ENCODE peak calls at places on chromosome 17, in five cellular contexts. M, B, Z, Y and G are unnamed samples.

GRCh38 chr17:38454528-38454927 is 26.3 kb downstream of the ARHGAP23 start:
- DNase-seq in M (peak), B (no peak), Z (peak), Y (no peak), G (peak)

GRCh38 chr17:4501295-4501949 is 2.7 kb downstream of the SPNS2 start:
- DNase-seq in M (no peak), B (no peak), Z (no peak), Y (no peak), G (no peak)

GRCh38 chr17:17347956-17348871 is 45.0 kb downstream of the NT5M start:
- DNase-seq in M (no peak), B (no peak), Z (no peak), Y (no peak), G (no peak)

GRCh38 chr17:27257031-27257357 is 36.9 kb upstream of the WSB1 start:
- DNase-seq in M (no peak), B (no peak), Z (no peak), Y (no peak), G (no peak)

GRCh38 chr17:14336418-14336817 is 35.5 kb downstream of the HS3ST3B1 start:
- DNase-seq in M (no peak), B (no peak), Z (no peak), Y (no peak), G (no peak)

GRCh38 chr17:82283208-82283749 is 9.8 kb upstream of the CSNK1D start:
- DNase-seq in M (peak), B (no peak), Z (peak), Y (no peak), G (no peak)

GRCh38 chr17:48970865-48971687 is 2.7 kb upstream of the GIP start:
- DNase-seq in M (no peak), B (peak), Z (no peak), Y (no peak), G (no peak)

GRCh38 chr17:73683788-73684582 is 39.7 kb upstream of the SDK2 start:
- DNase-seq in M (no peak), B (no peak), Z (no peak), Y (no peak), G (no peak)

GRCh38 chr17:74757931-74758845 is 9.8 kb downstream of the NHERF1 start:
- DNase-seq in M (peak), B (no peak), Z (no peak), Y (no peak), G (peak)

GRCh38 chr17:64131606-64132270 is 1.8 kb upstream of the ERN1 start:
- DNase-seq in M (no peak), B (no peak), Z (no peak), Y (no peak), G (no peak)

GRCh38 chr17:39648876-39649430 is 12.0 kb downstream of the STARD3 start:
- DNase-seq in M (peak), B (no peak), Z (peak), Y (no peak), G (no peak)

GRCh38 chr17:74699236-74699635 is 13.5 kb downstream of the CD300LF start:
- DNase-seq in M (no peak), B (no peak), Z (no peak), Y (no peak), G (no peak)

GRCh38 chr17:18033442-18034099 is 5.4 kb downstream of the ATPAF2 start:
- DNase-seq in M (peak), B (peak), Z (peak), Y (no peak), G (no peak)

GRCh38 chr17:40903129-40903847 is 18.2 kb upstream of the KRT20 start:
- DNase-seq in M (peak), B (no peak), Z (peak), Y (no peak), G (no peak)
- H3K27ac ChIP-seq in M (no peak), B (no peak), Z (peak), Y (peak), G (no peak)

GRCh38 chr17:50539762-50540440 is 7.1 kb upstream of the SPATA20 start:
- DNase-seq in M (no peak), B (no peak), Z (no peak), Y (peak), G (no peak)
- H3K27ac ChIP-seq in M (no peak), B (no peak), Z (no peak), Y (no peak), G (no peak)

GRCh38 chr17:45751466-45751865 is 32.7 kb upstream of the CRHR1 start:
- DNase-seq in M (no peak), B (no peak), Z (no peak), Y (no peak), G (no peak)

GRCh38 chr17:45747907-45748306 is 36.2 kb upstream of the CRHR1 start:
- DNase-seq in M (no peak), B (no peak), Z (no peak), Y (no peak), G (no peak)

GRCh38 chr17:45750779-45751440 is 33.2 kb upstream of the CRHR1 start:
- DNase-seq in M (no peak), B (no peak), Z (no peak), Y (no peak), G (no peak)

GRCh38 chr17:45749831-45750335 is 34.2 kb upstream of the CRHR1 start:
- DNase-seq in M (no peak), B (no peak), Z (no peak), Y (no peak), G (no peak)

DNA sequence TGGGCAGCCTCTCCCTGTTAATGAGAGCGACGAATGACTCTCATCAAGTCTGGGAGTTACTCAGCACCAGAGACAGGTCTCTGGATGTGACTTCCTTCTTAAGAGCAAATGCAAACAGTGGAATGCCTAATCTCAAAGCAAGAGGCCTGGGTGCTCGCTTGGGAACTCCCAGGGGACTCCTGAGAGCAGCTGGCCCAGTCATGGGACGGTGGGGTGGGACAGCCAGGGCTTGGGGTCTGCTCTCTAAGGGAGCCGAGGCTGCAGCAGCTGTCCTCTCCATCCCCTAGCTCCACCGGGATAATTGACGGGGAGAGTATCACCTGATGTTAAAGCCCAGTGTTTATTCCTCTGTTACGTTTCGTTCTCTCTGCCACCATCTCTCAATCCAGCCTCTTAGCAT is 35.2 kb upstream of the CRHR1 start:
- DNase-seq in M (no peak), B (no peak), Z (no peak), Y (no peak), G (no peak)
- H3K27ac ChIP-seq in M (no peak), B (no peak), Z (no peak), Y (no peak), G (no peak)

GRCh38 chr17:50196036-50196435 is 5.4 kb downstream of the COL1A1 start:
- DNase-seq in M (no peak), B (no peak), Z (peak), Y (no peak), G (no peak)

GRCh38 chr17:50195196-50195865 is 6.1 kb downstream of the COL1A1 start:
- DNase-seq in M (no peak), B (no peak), Z (peak), Y (peak), G (no peak)

GRCh38 chr17:50198026-50198669 is 3.3 kb downstream of the COL1A1 start:
- DNase-seq in M (peak), B (peak), Z (peak), Y (no peak), G (no peak)

GRCh38 chr17:50194441-50195195 is 6.8 kb downstream of the COL1A1 start:
- DNase-seq in M (no peak), B (no peak), Z (no peak), Y (peak), G (no peak)

GRCh38 chr17:50196826-50197225 is 4.6 kb downstream of the COL1A1 start:
- DNase-seq in M (peak), B (no peak), Z (peak), Y (no peak), G (no peak)
- H3K27ac ChIP-seq in M (peak), B (no peak), Z (peak), Y (no peak), G (no peak)

DNA sequence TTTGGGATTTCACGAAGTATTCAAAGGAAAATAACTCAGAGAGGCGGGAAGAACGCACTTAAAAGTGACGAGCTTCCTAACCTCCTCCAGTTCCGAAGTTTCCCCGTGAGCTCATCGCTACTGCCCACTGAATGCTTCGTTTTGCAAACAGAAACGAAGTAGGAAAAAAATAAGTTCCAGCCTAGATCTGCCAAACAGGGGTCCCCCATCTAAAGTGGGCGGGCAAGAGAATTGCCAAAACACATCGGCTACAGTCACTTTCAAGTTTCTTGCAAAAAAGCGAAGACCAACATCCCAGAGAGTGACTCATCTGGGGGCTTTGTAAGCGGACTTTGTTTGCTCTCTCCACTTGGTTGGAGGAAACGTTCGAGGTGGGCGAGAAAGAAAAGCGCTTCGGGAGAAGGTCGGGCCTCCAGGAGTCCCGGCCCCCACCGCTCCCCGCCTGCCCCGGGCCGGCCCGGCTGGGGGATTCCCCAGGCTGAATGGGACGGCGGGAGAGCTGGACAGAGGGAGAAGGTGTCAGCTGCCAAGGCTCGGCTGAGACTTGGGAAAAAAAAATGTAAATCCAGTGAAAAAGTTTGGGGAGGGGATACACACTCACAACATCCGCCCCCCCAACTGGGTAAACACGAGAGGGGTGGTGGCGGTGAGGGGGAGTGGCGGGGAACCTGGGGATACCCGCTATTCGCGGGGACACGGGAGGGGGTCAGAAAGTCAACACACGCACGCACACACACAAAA is 1.0 kb downstream of the VEZF1 start:
- DNase-seq in M (peak), B (peak), Z (peak), Y (peak), G (peak)
- H3K27ac ChIP-seq in M (peak), B (peak), Z (peak), Y (peak), G (peak)

GRCh38 chr17:7845359-7846062 is 9.4 kb upstream of the TMEM88 start:
- DNase-seq in M (no peak), B (no peak), Z (no peak), Y (peak), G (no peak)
- H3K27ac ChIP-seq in M (peak), B (no peak), Z (no peak), Y (peak), G (peak)